ENCODE peak calls at places on chromosomes 1 and 21, in six cellular contexts. E, T, D, W, A and V are unnamed samples.

GRCh38 chr1:110082477-110082876 is 12.0 kb upstream of the ALX3 start:
- DNase-seq in W (no peak), A (no peak), E (no peak), D (no peak), T (no peak), V (no peak)

GRCh38 chr1:89754518-89754917 is 66.3 kb upstream of the LRRC8D start:
- DNase-seq in W (no peak), E (peak), T (no peak), D (no peak), A (no peak), V (no peak)

GRCh38 chr21:42534361-42534900 is 20.8 kb downstream of the SLC37A1 start:
- DNase-seq in T (no peak), A (no peak), E (no peak), W (peak), D (no peak), V (no peak)

GRCh38 chr1:189859385-189859977 is 618.2 kb downstream of the BRINP3 start:
- DNase-seq in W (peak), D (no peak), E (peak), A (no peak), T (no peak), V (peak)

GRCh38 chr21:46022551-46023107 is 41.1 kb downstream of the COL6A1 start:
- DNase-seq in A (no peak), D (no peak), W (no peak), E (no peak), T (peak), V (peak)

GRCh38 chr1:40877681-40878080 is 15.5 kb upstream of the CITED4 start:
- DNase-seq in W (peak), T (peak), D (no peak), E (peak), A (no peak), V (no peak)

GRCh38 chr21:32641715-32642698 is 29.8 kb upstream of the CFAP298 start:
- DNase-seq in A (no peak), D (no peak), T (no peak), E (no peak), W (peak), V (no peak)

GRCh38 chr1:160362168-160362941 is 4.5 kb upstream of the NHLH1 start:
- DNase-seq in W (peak), A (no peak), E (no peak), T (no peak), D (no peak), V (no peak)

GRCh38 chr21:32794643-32795042 is 23.1 kb upstream of the PAXBP1 start:
- DNase-seq in E (no peak), W (no peak), A (no peak), T (no peak), D (no peak), V (no peak)

GRCh38 chr1:160429125-160429551 is 28.8 kb downstream of the VANGL2 start:
- DNase-seq in A (no peak), W (no peak), D (no peak), T (no peak), E (no peak), V (no peak)

GRCh38 chr1:156104065-156104810 is 10.3 kb upstream of the LMNA start:
- DNase-seq in D (peak), A (no peak), W (no peak), E (peak), T (peak), V (peak)

GRCh38 chr21:32958288-32958992 is 67.3 kb upstream of the OLIG2 start:
- DNase-seq in T (no peak), A (no peak), E (no peak), W (no peak), D (no peak), V (no peak)

GRCh38 chr1:23369335-23370013 is at the start of gene ZNF436:
- DNase-seq in D (peak), W (peak), E (peak), A (peak), T (peak), V (peak)

GRCh38 chr1:71196685-71197084 is 115.8 kb upstream of the ZRANB2 start:
- DNase-seq in T (no peak), D (no peak), E (peak), A (no peak), W (peak), V (peak)

GRCh38 chr1:160726114-160726497 is 12.9 kb upstream of the SLAMF7 start:
- DNase-seq in A (no peak), T (no peak), D (no peak), E (peak), W (no peak), V (peak)

GRCh38 chr1:155522069-155522468 is 40.5 kb downstream of the ASH1L start:
- DNase-seq in E (no peak), T (no peak), D (no peak), A (no peak), W (no peak), V (no peak)

GRCh38 chr1:172630868-172631267 is 28.0 kb upstream of the FASLG start:
- DNase-seq in W (no peak), T (no peak), A (no peak), E (peak), D (no peak), V (no peak)

GRCh38 chr1:164443836-164444235 is 115.1 kb upstream of the PBX1 start:
- DNase-seq in E (no peak), T (no peak), A (no peak), W (no peak), D (no peak), V (no peak)

GRCh38 chr1:19445417-19446342 is 39.7 kb downstream of the CAPZB start:
- DNase-seq in E (no peak), D (no peak), A (no peak), W (peak), T (no peak), V (peak)

GRCh38 chr1:183039985-183040447 is 16.8 kb downstream of the LAMC1 start:
- DNase-seq in W (no peak), A (no peak), E (peak), D (no peak), T (no peak), V (no peak)

GRCh38 chr1:89001510-89001909 is 9.1 kb upstream of the KYAT3 start:
- DNase-seq in W (no peak), A (no peak), T (no peak), E (peak), D (no peak), V (no peak)

GRCh38 chr21:43741425-43742096 is 22.6 kb downstream of the PDXK start:
- DNase-seq in W (no peak), E (no peak), D (no peak), T (no peak), A (no peak), V (no peak)

GRCh38 chr1:61708953-61709907 is 15.7 kb downstream of the TM2D1 start:
- DNase-seq in W (no peak), A (no peak), E (peak), D (no peak), T (no peak), V (no peak)

GRCh38 chr1:1088801-1089680 is 14.9 kb upstream of the RNF223 start:
- DNase-seq in W (no peak), T (no peak), A (no peak), D (no peak), E (no peak), V (no peak)

GRCh38 chr1:193542668-193543067 is 356.3 kb upstream of the B3GALT2 start:
- DNase-seq in A (no peak), W (no peak), T (no peak), E (no peak), D (no peak), V (peak)

GRCh38 chr1:154819628-154820590 is 50.2 kb downstream of the KCNN3 start:
- DNase-seq in E (peak), T (no peak), W (peak), D (no peak), A (no peak), V (peak)

GRCh38 chr1:167802235-167802634 is 80.5 kb downstream of the MPZL1 start:
- DNase-seq in E (no peak), W (no peak), T (no peak), D (no peak), A (no peak), V (no peak)

GRCh38 chr1:24562625-24563024 is 6.7 kb downstream of the NCMAP start:
- DNase-seq in W (peak), A (no peak), T (no peak), E (no peak), D (no peak), V (peak)

GRCh38 chr1:203281033-203281432 is 24.3 kb upstream of the BTG2 start:
- DNase-seq in D (no peak), W (no peak), E (peak), T (no peak), A (no peak), V (peak)

GRCh38 chr1:223233410-223234163 is 90.5 kb upstream of the TLR5 start:
- DNase-seq in E (peak), T (peak), D (no peak), W (no peak), A (no peak), V (peak)

GRCh38 chr21:18369115-18369514 is 34.5 kb downstream of the TMPRSS15 start:
- DNase-seq in D (no peak), A (no peak), T (no peak), E (peak), W (peak), V (peak)

GRCh38 chr1:2273401-2274090 is 45.4 kb downstream of the SKI start:
- DNase-seq in T (no peak), D (no peak), E (no peak), A (no peak), W (no peak), V (no peak)

GRCh38 chr1:226444901-226445300 is 37.0 kb upstream of the PARP1 start:
- DNase-seq in A (no peak), W (peak), D (peak), T (no peak), E (no peak), V (no peak)